ENCODE peak calls at places on chromosome 21, in six cellular contexts. D is kidney, M is dorsolateral prefrontal cortex, A is colonic mucosa, W is heart left ventricle, O is HCT116. K is an unnamed sample.

GRCh38 chr21:42147386-42148020 is 71.4 kb upstream of the ABCG1 start:
- DNase-seq in D (peak), M (no peak), A (no peak), W (peak), O (no peak), K (no peak)

GRCh38 chr21:26136686-26137085 is 33.9 kb downstream of the APP start:
- DNase-seq in D (no peak), M (no peak), A (no peak), W (no peak), O (no peak), K (no peak)

GRCh38 chr21:33069994-33070811 is at the start of gene OLIG1:
- DNase-seq in D (peak), M (peak), A (peak), W (peak), O (no peak), K (no peak)

GRCh38 chr21:41345934-41346685 is 15.7 kb upstream of the MX2 start:
- DNase-seq in D (no peak), M (no peak), A (no peak), W (no peak), O (no peak), K (peak)

GRCh38 chr21:15400905-15401304 is 328.9 kb upstream of the USP25 start:
- DNase-seq in D (no peak), M (no peak), A (no peak), W (no peak), O (no peak), K (no peak)

GRCh38 chr21:42261832-42262200 is 42.9 kb downstream of the ABCG1 start:
- DNase-seq in D (no peak), M (no peak), A (no peak), W (peak), O (no peak), K (no peak)

GRCh38 chr21:27329255-27329851 is 362.5 kb upstream of the ADAMTS5 start:
- DNase-seq in D (no peak), M (no peak), A (no peak), W (no peak), O (no peak), K (peak)

GRCh38 chr21:25867041-25867440 is 132.3 kb downstream of the GABPA start:
- DNase-seq in D (no peak), M (no peak), A (no peak), W (no peak), O (no peak), K (no peak)

GRCh38 chr21:42974832-42975820 is 764 bp downstream of the PKNOX1 start:
- DNase-seq in D (peak), M (peak), A (peak), W (peak), O (no peak), K (no peak)

GRCh38 chr21:26093094-26093493 is 77.5 kb downstream of the APP start:
- DNase-seq in D (no peak), M (no peak), A (no peak), W (no peak), O (no peak), K (no peak)

GRCh38 chr21:26449161-26449560 is 123.9 kb downstream of the CYYR1 start:
- DNase-seq in D (no peak), M (peak), A (no peak), W (no peak), O (no peak), K (no peak)

GRCh38 chr21:14382835-14383595 is at the start of gene HSPA13:
- DNase-seq in D (peak), M (peak), A (peak), W (peak), O (peak), K (peak)

GRCh38 chr21:40845621-40846020 is 1.3 kb downstream of the DSCAM start:
- DNase-seq in D (no peak), M (no peak), A (no peak), W (no peak), O (no peak), K (no peak)

GRCh38 chr21:14479387-14479786 is 66.7 kb downstream of the SAMSN1 start:
- DNase-seq in D (no peak), M (no peak), A (no peak), W (no peak), O (no peak), K (no peak)

GRCh38 chr21:27590271-27590670 is 623.4 kb upstream of the ADAMTS5 start:
- DNase-seq in D (peak), M (no peak), A (no peak), W (peak), O (no peak), K (no peak)

GRCh38 chr21:42097860-42098259 is 26.7 kb downstream of the UMODL1 start:
- DNase-seq in D (peak), M (no peak), A (peak), W (peak), O (peak), K (peak)

GRCh38 chr21:15506086-15506485 is 223.7 kb upstream of the USP25 start:
- DNase-seq in D (no peak), M (no peak), A (no peak), W (no peak), O (no peak), K (no peak)

GRCh38 chr21:26846036-26846931 is 1.1 kb upstream of the ADAMTS1 start:
- DNase-seq in D (peak), M (peak), A (peak), W (peak), O (no peak), K (no peak)

GRCh38 chr21:40602105-40602504 is 244.9 kb downstream of the DSCAM start:
- DNase-seq in D (no peak), M (no peak), A (no peak), W (no peak), O (no peak), K (no peak)

GRCh38 chr21:21177353-21177986 is 179.3 kb downstream of the NCAM2 start:
- DNase-seq in D (no peak), M (no peak), A (no peak), W (no peak), O (no peak), K (no peak)

GRCh38 chr21:42414553-42414927 is 10.8 kb downstream of the UBASH3A start:
- DNase-seq in D (no peak), M (no peak), A (no peak), W (no peak), O (no peak), K (no peak)

GRCh38 chr21:42158846-42159245 is 60.1 kb upstream of the ABCG1 start:
- DNase-seq in D (peak), M (no peak), A (no peak), W (no peak), O (no peak), K (no peak)

GRCh38 chr21:25934771-25935224 is 200.0 kb downstream of the GABPA start:
- DNase-seq in D (peak), M (no peak), A (peak), W (peak), O (no peak), K (peak)

GRCh38 chr21:25186278-25186677 is 421.0 kb downstream of the MRPL39 start:
- DNase-seq in D (no peak), M (no peak), A (no peak), W (no peak), O (no peak), K (no peak)

GRCh38 chr21:41933259-41934079 is 20.3 kb downstream of the C2CD2 start:
- DNase-seq in D (no peak), M (no peak), A (no peak), W (no peak), O (no peak), K (peak)

GRCh38 chr21:25457411-25457810 is 149.9 kb downstream of the MRPL39 start:
- DNase-seq in D (no peak), M (no peak), A (no peak), W (no peak), O (no peak), K (no peak)

GRCh38 chr21:27300770-27301169 is 333.9 kb upstream of the ADAMTS5 start:
- DNase-seq in D (no peak), M (no peak), A (no peak), W (no peak), O (no peak), K (no peak)

GRCh38 chr21:29196021-29196663 is 65.7 kb downstream of the MAP3K7CL start:
- DNase-seq in D (no peak), M (no peak), A (peak), W (no peak), O (peak), K (no peak)

GRCh38 chr21:27722095-27722494 is 755.2 kb upstream of the ADAMTS5 start:
- DNase-seq in D (no peak), M (no peak), A (no peak), W (no peak), O (no peak), K (no peak)

GRCh38 chr21:39518845-39519205 is 67.1 kb downstream of the SH3BGR start:
- DNase-seq in D (no peak), M (no peak), A (no peak), W (no peak), O (no peak), K (no peak)

GRCh38 chr21:29025328-29025713 is 853 bp downstream of the USP16 start:
- DNase-seq in D (no peak), M (no peak), A (no peak), W (no peak), O (no peak), K (no peak)

DNA sequence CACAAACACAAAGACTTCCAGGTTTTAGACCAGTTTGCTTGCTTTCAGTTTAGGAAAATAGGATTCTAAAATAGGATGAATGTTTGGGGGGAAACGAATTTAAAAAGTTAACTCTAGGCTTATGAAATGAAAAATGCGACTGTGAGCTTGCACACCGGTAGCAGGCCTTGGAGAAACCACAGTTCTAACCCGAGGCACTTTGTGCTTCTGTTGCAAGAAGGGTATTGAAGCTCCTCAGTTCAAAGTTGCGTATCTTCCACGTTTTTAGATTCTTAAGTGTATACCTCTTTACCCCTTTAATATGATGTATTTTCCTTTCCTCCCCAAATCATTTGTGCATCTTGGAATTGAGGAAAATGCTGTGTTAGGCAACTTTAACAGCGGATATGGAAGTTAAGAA is 2.4 kb downstream of the MRPS6 start:
- DNase-seq in D (no peak), M (no peak), A (no peak), W (no peak), O (no peak), K (no peak)
- H3K4me3 ChIP-seq in D (peak), M (no peak), A (peak), W (no peak), O (no peak), K (no peak)

GRCh38 chr21:46635324-46636180 is at the start of gene PRMT2:
- DNase-seq in D (peak), M (peak), A (peak), W (peak), O (peak), K (peak)
- TF ChIP-seq CTCF in D (no peak), M (no peak), A (no peak), W (no peak), O (no peak), K (no peak)

GRCh38 chr21:44709426-44710293 is 1.7 kb downstream of the TSPEAR start:
- DNase-seq in D (peak), M (no peak), A (peak), W (no peak), O (no peak), K (no peak)
- H3K4me3 ChIP-seq in D (no peak), M (no peak), A (no peak), W (peak), O (no peak), K (no peak)

GRCh38 chr21:36522174-36522810 is 42.4 kb upstream of the CLDN14 start:
- DNase-seq in D (no peak), M (no peak), A (no peak), W (no peak), O (no peak), K (peak)

GRCh38 chr21:36518883-36519492 is 39.1 kb upstream of the CLDN14 start:
- DNase-seq in D (no peak), M (no peak), A (no peak), W (no peak), O (no peak), K (no peak)

GRCh38 chr21:36526104-36526503 is 46.2 kb upstream of the CLDN14 start:
- DNase-seq in D (no peak), M (no peak), A (no peak), W (no peak), O (no peak), K (no peak)

GRCh38 chr21:36524477-36524876 is 44.6 kb upstream of the CLDN14 start:
- DNase-seq in D (no peak), M (no peak), A (no peak), W (no peak), O (no peak), K (no peak)
- TF ChIP-seq CTCF in D (no peak), M (no peak), A (no peak), W (no peak), O (no peak), K (no peak)

DNA sequence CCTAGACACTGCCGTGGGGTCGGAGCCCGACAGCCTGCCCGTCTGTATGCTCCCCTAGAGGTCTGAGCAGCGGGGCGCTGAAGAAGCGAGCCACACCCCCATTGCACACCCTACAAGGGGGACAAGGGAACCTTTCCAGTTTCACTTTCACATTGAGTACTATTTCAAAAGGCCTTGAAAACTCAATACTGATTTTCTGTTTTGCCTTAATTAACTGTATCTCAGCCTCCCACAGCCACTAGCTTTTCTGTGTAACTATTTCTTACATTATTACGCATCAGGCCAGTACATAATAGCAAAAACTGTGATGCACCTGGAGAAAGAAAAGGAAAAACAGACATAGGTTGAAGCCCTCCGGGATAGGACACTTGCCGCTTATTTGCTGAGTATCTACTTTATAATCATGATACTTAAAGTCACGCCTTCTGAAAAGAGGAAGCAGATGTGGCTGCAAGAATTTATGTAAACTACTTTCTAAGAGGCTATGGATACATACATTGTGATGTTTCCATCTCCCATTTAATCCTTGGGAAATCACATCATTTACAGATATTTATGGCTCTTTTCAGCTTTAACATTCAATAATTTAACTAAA is 1719.5 kb downstream of the MRPL39 start:
- DNase-seq in D (no peak), M (no peak), A (no peak), W (no peak), O (no peak), K (no peak)
- H3K4me3 ChIP-seq in D (no peak), M (no peak), A (no peak), W (peak), O (no peak), K (no peak)

GRCh38 chr21:38379171-38379570 is 119.1 kb downstream of the ERG start:
- DNase-seq in D (no peak), M (no peak), A (no peak), W (no peak), O (no peak), K (no peak)

GRCh38 chr21:38383411-38384245 is 114.6 kb downstream of the ERG start:
- DNase-seq in D (no peak), M (no peak), A (no peak), W (no peak), O (no peak), K (no peak)

GRCh38 chr21:38384246-38384576 is 114.1 kb downstream of the ERG start:
- DNase-seq in D (no peak), M (no peak), A (no peak), W (no peak), O (no peak), K (no peak)

GRCh38 chr21:38377165-38378093 is 120.6 kb downstream of the KCNJ15 start:
- DNase-seq in D (no peak), M (no peak), A (no peak), W (no peak), O (no peak), K (no peak)

DNA sequence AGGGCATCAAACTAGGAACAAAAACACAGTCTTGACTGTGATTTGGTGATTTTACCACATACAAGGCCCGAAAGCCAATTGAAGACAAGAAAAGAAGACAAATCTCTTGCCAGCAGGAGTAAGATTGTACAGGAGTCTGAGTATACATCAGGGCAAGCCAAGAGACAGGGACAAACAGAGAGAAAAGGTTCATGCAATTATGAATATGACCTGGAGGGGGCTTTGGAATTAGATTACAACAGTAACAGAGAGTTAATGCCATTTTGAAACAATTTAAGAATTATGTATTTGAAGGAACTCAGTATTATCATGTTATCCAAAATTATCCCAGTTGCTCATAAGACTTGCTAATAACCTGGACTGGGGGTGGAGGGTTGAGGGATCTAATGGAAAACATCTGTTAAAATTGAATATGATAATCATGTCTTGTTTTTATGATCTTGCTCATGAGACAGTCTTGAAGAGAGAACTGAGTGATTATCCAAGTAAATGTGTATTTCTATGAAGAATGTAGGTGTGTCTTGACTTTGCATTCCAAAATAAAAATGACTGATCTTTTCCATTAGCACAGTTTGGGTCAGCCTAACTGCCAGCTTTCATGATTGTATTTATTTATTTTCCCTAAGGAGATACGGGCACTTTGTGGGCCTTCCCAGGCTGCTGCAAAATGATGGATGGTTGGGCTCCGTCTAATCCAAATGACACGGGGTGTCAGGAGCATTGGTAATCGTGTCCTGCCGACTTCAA is 117.7 kb downstream of the ERG start:
- DNase-seq in D (no peak), M (no peak), A (no peak), W (no peak), O (no peak), K (no peak)
- TF ChIP-seq CTCF in D (no peak), M (no peak), A (no peak), W (no peak), O (no peak), K (peak)

GRCh38 chr21:45562965-45563364 is 20.7 kb upstream of the SLC19A1 start:
- DNase-seq in D (no peak), M (no peak), A (peak), W (no peak), O (no peak), K (no peak)
- H3K4me3 ChIP-seq in D (no peak), M (no peak), A (no peak), W (no peak), O (no peak), K (no peak)

DNA sequence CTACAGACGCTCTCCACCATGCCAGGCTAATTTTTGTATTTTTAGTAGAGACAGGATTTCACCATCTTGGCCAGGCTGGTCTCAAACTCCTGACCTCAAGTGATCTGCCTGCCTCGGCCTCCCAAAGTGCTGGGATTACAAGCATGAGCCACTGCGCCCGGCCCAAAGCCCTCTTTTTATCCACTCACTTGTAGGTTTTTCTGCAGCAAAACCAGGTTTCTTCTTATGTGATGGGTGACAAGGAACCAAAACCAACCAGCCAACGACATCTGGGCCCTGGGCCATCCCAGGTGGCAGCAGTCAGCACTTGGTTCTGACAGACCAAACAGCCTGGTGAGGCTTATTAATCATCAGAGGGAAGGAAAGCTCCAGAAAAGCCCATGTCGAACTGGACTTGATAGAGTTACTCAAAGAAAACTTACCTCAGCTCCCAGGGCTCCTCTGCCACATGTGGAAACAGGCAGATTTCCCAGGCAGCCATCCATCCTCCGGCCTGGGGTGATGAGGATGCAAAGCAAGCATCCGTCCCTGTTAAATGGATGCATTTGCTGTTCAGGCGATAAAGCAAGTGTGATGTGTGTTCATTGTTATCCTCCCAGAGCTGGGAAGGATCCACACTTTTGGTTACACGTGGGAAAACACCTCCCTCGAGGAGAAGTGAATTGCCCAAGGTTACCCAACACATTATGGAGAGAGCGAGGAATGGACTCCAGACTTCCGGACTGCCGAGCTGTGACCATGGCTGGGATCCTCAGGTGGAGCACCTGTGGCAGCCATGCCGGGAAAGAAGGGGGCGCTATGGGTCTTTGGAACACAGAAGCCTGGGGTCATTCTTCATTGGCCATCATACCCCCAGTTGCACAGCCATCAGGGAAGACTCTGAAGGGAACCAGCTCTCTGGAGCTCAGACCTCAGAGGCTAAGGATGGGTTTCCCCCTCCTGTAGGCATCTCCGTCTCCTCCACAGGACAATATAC is 118.8 kb downstream of the HUNK start:
- DNase-seq in D (no peak), M (no peak), A (no peak), W (no peak), O (no peak), K (no peak)
- TF ChIP-seq CTCF in D (no peak), M (no peak), A (no peak), W (no peak), O (no peak), K (peak)

GRCh38 chr21:30227128-30227527 is 11.2 kb upstream of the CLDN8 start:
- DNase-seq in D (no peak), M (no peak), A (no peak), W (no peak), O (no peak), K (peak)

GRCh38 chr21:30227633-30228404 is 11.9 kb upstream of the CLDN8 start:
- DNase-seq in D (no peak), M (no peak), A (peak), W (no peak), O (no peak), K (peak)

GRCh38 chr21:30223596-30223995 is 7.7 kb upstream of the CLDN8 start:
- DNase-seq in D (no peak), M (no peak), A (no peak), W (no peak), O (no peak), K (no peak)
- H3K4me3 ChIP-seq in D (no peak), M (no peak), A (no peak), W (no peak), O (no peak), K (no peak)